ENCODE peak calls at places on chromosomes 16 and 17, in seven cellular contexts. U, O, Z, M, E, K and F are unnamed samples.
A peak's percentile ranks its signal among the peaks of the same experiment; 100 is the strongest.

GRCh38 chr16:27754788-27755690 is 205.1 kb downstream of the KATNIP start:
- DNase-seq in U (no peak), O (no peak), Z (no peak), M (no peak), E (no peak), K (no peak), F (no peak)

GRCh38 chr17:66633322-66633965 is 201.5 kb upstream of the CACNG5 start:
- DNase-seq in U (peak; percentile 27), O (no peak), Z (no peak), M (no peak), E (peak; percentile 45), K (no peak), F (no peak)

GRCh38 chr17:81802856-81803643 is 900 bp upstream of the GCGR start:
- DNase-seq in U (no peak), O (no peak), Z (no peak), M (no peak), E (no peak), K (no peak), F (no peak)

GRCh38 chr16:50520451-50521245 is 27.5 kb upstream of the NKD1 start:
- DNase-seq in U (no peak), O (no peak), Z (no peak), M (no peak), E (no peak), K (peak; percentile 69), F (no peak)

GRCh38 chr17:37829446-37830142 is 84.7 kb upstream of the HNF1B start:
- DNase-seq in U (no peak), O (no peak), Z (no peak), M (no peak), E (no peak), K (no peak), F (no peak)

GRCh38 chr17:78343099-78343432 is 16.8 kb downstream of the SOCS3 start:
- DNase-seq in U (peak; percentile 89), O (peak; percentile 86), Z (no peak), M (peak; percentile 65), E (peak; percentile 89), K (peak; percentile 94), F (no peak)

GRCh38 chr16:81748476-81749198 is 30.5 kb upstream of the PLCG2 start:
- DNase-seq in U (no peak), O (no peak), Z (no peak), M (no peak), E (peak; percentile 48), K (no peak), F (no peak)

GRCh38 chr16:13378151-13378550 is 476.8 kb downstream of the SHISA9 start:
- DNase-seq in U (no peak), O (no peak), Z (no peak), M (no peak), E (no peak), K (no peak), F (no peak)

GRCh38 chr17:57132663-57133062 is 47.6 kb downstream of the AKAP1 start:
- DNase-seq in U (no peak), O (no peak), Z (no peak), M (no peak), E (no peak), K (no peak), F (no peak)

GRCh38 chr16:67506468-67506867 is 22.2 kb upstream of the RIPOR1 start:
- DNase-seq in U (no peak), O (no peak), Z (no peak), M (no peak), E (no peak), K (no peak), F (no peak)

GRCh38 chr17:58330544-58330996 is 2.0 kb upstream of the TSPOAP1 start:
- DNase-seq in U (no peak), O (no peak), Z (no peak), M (peak; percentile 32), E (peak; percentile 62), K (no peak), F (no peak)

GRCh38 chr16:54178491-54178976 is 108.1 kb downstream of the IRX3 start:
- DNase-seq in U (no peak), O (peak; percentile 26), Z (no peak), M (no peak), E (no peak), K (no peak), F (no peak)

GRCh38 chr17:69921046-69921445 is 154.0 kb upstream of the KCNJ16 start:
- DNase-seq in U (no peak), O (no peak), Z (no peak), M (no peak), E (no peak), K (no peak), F (no peak)

GRCh38 chr16:21150375-21151001 is at the start of gene DNAH3:
- DNase-seq in U (no peak), O (no peak), Z (no peak), M (no peak), E (no peak), K (no peak), F (no peak)

GRCh38 chr17:47789611-47790520 is 31.7 kb downstream of the OSBPL7 start:
- DNase-seq in U (peak; percentile 54), O (no peak), Z (no peak), M (peak; percentile 69), E (no peak), K (peak; percentile 69), F (no peak)

GRCh38 chr16:21989141-21989540 is 11.8 kb downstream of the PDZD9 start:
- DNase-seq in U (no peak), O (no peak), Z (no peak), M (no peak), E (no peak), K (no peak), F (no peak)

GRCh38 chr16:87681990-87682570 is 79.8 kb downstream of the JPH3 start:
- DNase-seq in U (peak; percentile 72), O (no peak), Z (no peak), M (no peak), E (peak; percentile 41), K (no peak), F (no peak)

GRCh38 chr16:50602126-50602525 is 53.9 kb downstream of the NKD1 start:
- DNase-seq in U (no peak), O (no peak), Z (no peak), M (no peak), E (no peak), K (no peak), F (no peak)

GRCh38 chr17:34445145-34445544 is 82.1 kb upstream of the CCL1 start:
- DNase-seq in U (no peak), O (no peak), Z (no peak), M (no peak), E (no peak), K (no peak), F (no peak)

GRCh38 chr17:80024206-80024972 is 11.3 kb downstream of the TBC1D16 start:
- DNase-seq in U (no peak), O (no peak), Z (no peak), M (no peak), E (no peak), K (no peak), F (no peak)

GRCh38 chr17:79621151-79621940 is 10.5 kb upstream of the RBFOX3 start:
- DNase-seq in U (no peak), O (no peak), Z (no peak), M (peak; percentile 10), E (no peak), K (peak; percentile 21), F (no peak)

GRCh38 chr17:7045492-7046126 is 1.7 kb upstream of the SLC16A11 start:
- DNase-seq in U (peak; percentile 93), O (no peak), Z (peak; percentile 39), M (no peak), E (peak; percentile 76), K (no peak), F (peak; percentile 73)

DNA sequence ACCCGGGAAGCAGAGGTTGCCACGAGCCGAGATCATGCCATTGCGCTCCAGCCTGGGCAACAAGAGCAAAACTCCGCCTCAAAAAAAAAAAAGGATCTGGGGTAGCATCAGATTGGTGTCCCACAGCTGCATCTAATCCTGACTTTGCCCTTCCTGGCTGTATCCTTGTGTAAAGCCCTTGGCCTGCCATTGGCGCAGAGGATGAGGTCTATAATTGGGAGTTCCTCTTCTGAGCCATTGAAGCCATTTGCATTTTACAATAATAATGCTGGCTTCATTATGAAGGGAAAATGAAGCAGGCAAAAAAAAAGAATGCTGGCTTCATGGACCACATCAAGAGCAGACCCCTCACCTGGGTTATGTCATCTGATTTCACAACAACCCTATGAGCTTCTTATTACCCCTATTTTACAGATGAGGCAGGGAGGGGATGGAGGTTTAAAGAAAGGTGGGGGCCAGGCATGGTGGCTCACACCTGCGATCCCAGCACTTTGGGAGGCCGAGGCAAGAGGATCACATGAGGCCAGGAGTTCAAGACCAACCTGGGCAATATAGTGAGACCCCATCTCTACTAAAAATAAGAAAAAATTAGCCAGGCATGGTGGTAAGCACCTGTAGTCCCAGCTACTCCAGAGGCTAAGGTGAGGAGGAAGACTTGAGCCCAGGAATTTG is 1.2 kb upstream of the LITAFD start:
- DNase-seq in U (no peak), O (no peak), Z (no peak), M (no peak), E (no peak), K (no peak), F (no peak)
- H3K4me3 ChIP-seq in U (no peak overlapping the region), O (no peak overlapping the region), Z (no peak overlapping the region), M (no peak overlapping the region), E (no peak overlapping the region), K (no peak overlapping the region), F (no peak overlapping the region)

DNA sequence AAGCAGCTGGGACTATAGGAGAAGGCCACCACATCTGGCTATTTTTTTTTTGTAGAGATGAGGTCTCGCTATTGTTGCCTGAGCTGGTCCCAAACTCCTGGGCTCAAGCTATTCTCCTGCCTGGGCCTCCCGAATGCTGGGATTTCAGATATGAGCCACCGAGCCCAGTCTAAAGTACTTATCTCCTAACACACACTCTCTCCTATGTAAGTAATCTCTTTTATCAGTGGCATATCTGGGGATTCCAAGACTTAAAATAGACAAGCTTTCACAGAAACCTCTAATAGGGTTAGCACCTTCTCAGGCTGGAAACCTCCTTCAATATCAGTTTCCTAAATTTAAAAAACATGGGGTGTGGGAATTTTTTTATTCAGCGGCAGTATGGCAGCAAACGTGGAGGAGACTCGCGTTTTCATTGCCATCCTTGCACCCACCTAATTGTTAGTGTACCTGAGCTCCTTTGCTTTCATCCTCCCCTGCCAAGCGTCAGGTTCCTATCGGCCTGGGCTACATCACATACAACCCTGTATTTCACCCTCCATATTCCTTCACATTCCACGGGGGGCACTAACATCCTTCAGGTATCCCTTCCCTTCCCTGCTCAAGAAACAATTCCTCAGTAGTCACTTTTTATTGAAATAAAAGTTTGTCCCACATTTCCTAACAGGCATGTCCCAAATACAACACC is 1.1 kb downstream of the EZH1 start:
- DNase-seq in U (peak; percentile 33), O (no peak), Z (no peak), M (no peak), E (no peak), K (no peak), F (no peak)
- TF ChIP-seq CTCF in U (peak; percentile 31), O (no peak), Z (peak; percentile 37), M (no peak), E (no peak), K (no peak), F (no peak)

GRCh38 chr17:4945176-4945943 is 3.0 kb downstream of the PFN1 start:
- DNase-seq in U (peak; percentile 90), O (peak; percentile 68), Z (no peak), M (peak; percentile 77), E (peak; percentile 83), K (peak; percentile 86), F (no peak)
- H3K4me3 ChIP-seq in U (peak overlapping the region; percentile 95), O (no peak overlapping the region), Z (peak overlapping the region; percentile 29), M (no peak overlapping the region), E (peak overlapping the region; percentile 95), K (peak overlapping the region; percentile 99), F (no peak overlapping the region)

DNA sequence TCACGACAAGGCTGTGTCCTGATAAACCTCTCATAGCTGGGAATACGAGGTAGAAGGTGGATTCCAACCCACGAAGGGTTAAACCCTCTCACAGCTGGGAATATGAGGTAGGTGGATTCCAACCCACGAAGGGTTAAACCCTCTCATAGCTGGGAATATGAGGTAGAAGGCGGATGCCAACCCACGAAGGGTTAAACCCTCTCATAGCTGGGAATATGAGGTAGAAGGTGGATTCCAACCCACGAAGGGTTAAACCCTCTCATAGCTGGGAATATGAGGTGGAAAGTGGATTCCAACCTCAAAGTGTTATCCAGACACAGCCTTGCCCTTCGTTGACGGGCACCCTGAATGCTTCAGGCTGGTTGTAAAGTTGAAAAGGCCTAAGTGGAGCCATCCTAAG is 31.0 kb downstream of the AXIN1 start:
- DNase-seq in U (no peak), O (no peak), Z (no peak), M (no peak), E (no peak), K (no peak), F (no peak)
- TF ChIP-seq CTCF in U (no peak), O (no peak), Z (no peak), M (no peak), E (no peak), K (no peak), F (no peak)